ENCODE peak calls at places on chromosomes 7 and 10, in five cellular contexts. One of them, this sample, is unnamed.

GRCh38 chr10:44387853-44388251 is 3.0 kb upstream of the CXCL12 start:
- DNase-seq in gastrocnemius medialis: no peak
- DNase-seq in heart right ventricle: no peak
- DNase-seq in adrenal gland: no peak
- DNase-seq in cardiac muscle cell: no peak
- DNase-seq in this sample: no peak

GRCh38 chr7:108073305-108074070 is 56.7 kb downstream of the LAMB4 start:
- DNase-seq in cardiac muscle cell: no peak
- DNase-seq in adrenal gland: no peak
- DNase-seq in gastrocnemius medialis: no peak
- DNase-seq in heart right ventricle: no peak
- DNase-seq in this sample: no peak

GRCh38 chr10:128263891-128264688 is 137.9 kb upstream of the MKI67 start:
- DNase-seq in heart right ventricle: peak
- DNase-seq in cardiac muscle cell: peak
- DNase-seq in gastrocnemius medialis: peak
- DNase-seq in adrenal gland: peak
- DNase-seq in this sample: peak

GRCh38 chr7:45660901-45661211 is 86.7 kb downstream of the ADCY1 start:
- DNase-seq in adrenal gland: no peak
- DNase-seq in heart right ventricle: no peak
- DNase-seq in gastrocnemius medialis: no peak
- DNase-seq in cardiac muscle cell: no peak
- DNase-seq in this sample: no peak

GRCh38 chr7:102082693-102083385 is 203.8 kb upstream of the SH2B2 start:
- DNase-seq in cardiac muscle cell: peak
- DNase-seq in gastrocnemius medialis: no peak
- DNase-seq in heart right ventricle: no peak
- DNase-seq in adrenal gland: no peak
- DNase-seq in this sample: no peak

GRCh38 chr7:86013662-86014061 is 630.0 kb upstream of the GRM3 start:
- DNase-seq in cardiac muscle cell: no peak
- DNase-seq in heart right ventricle: no peak
- DNase-seq in gastrocnemius medialis: no peak
- DNase-seq in adrenal gland: no peak
- DNase-seq in this sample: no peak

GRCh38 chr10:97197030-97197500 is 11.3 kb upstream of the SLIT1 start:
- DNase-seq in gastrocnemius medialis: no peak
- DNase-seq in heart right ventricle: no peak
- DNase-seq in cardiac muscle cell: no peak
- DNase-seq in adrenal gland: no peak
- DNase-seq in this sample: peak

GRCh38 chr7:121369462-121369861 is 26.6 kb downstream of the FAM3C start:
- DNase-seq in heart right ventricle: no peak
- DNase-seq in gastrocnemius medialis: no peak
- DNase-seq in cardiac muscle cell: peak
- DNase-seq in adrenal gland: no peak
- DNase-seq in this sample: no peak

GRCh38 chr7:134452419-134452827 is 6.5 kb downstream of the AKR1B1 start:
- DNase-seq in adrenal gland: peak
- DNase-seq in heart right ventricle: peak
- DNase-seq in gastrocnemius medialis: peak
- DNase-seq in cardiac muscle cell: no peak
- DNase-seq in this sample: no peak

GRCh38 chr10:100654835-100655759 is 90.3 kb upstream of the PAX2 start:
- DNase-seq in heart right ventricle: no peak
- DNase-seq in gastrocnemius medialis: no peak
- DNase-seq in adrenal gland: no peak
- DNase-seq in cardiac muscle cell: peak
- DNase-seq in this sample: no peak

GRCh38 chr7:742791-743190 is 15.7 kb upstream of the PRKAR1B start:
- DNase-seq in gastrocnemius medialis: no peak
- DNase-seq in heart right ventricle: no peak
- DNase-seq in cardiac muscle cell: no peak
- DNase-seq in adrenal gland: no peak
- DNase-seq in this sample: no peak

GRCh38 chr7:84049034-84049433 is 145.6 kb downstream of the SEMA3A start:
- DNase-seq in heart right ventricle: no peak
- DNase-seq in cardiac muscle cell: no peak
- DNase-seq in adrenal gland: no peak
- DNase-seq in gastrocnemius medialis: no peak
- DNase-seq in this sample: no peak

GRCh38 chr10:96610817-96611216 is 24.0 kb upstream of the TM9SF3 start:
- DNase-seq in cardiac muscle cell: no peak
- DNase-seq in adrenal gland: no peak
- DNase-seq in heart right ventricle: no peak
- DNase-seq in gastrocnemius medialis: no peak
- DNase-seq in this sample: no peak

GRCh38 chr7:144529269-144529926 is 125.9 kb upstream of the NOBOX start:
- DNase-seq in adrenal gland: no peak
- DNase-seq in cardiac muscle cell: no peak
- DNase-seq in gastrocnemius medialis: no peak
- DNase-seq in heart right ventricle: no peak
- DNase-seq in this sample: no peak

GRCh38 chr7:105141068-105141467 is 127.1 kb downstream of the KMT2E start:
- DNase-seq in cardiac muscle cell: peak
- DNase-seq in adrenal gland: no peak
- DNase-seq in gastrocnemius medialis: no peak
- DNase-seq in heart right ventricle: no peak
- DNase-seq in this sample: no peak

GRCh38 chr7:149307775-149308501 is 45.9 kb downstream of the ZNF783 start:
- DNase-seq in adrenal gland: no peak
- DNase-seq in gastrocnemius medialis: no peak
- DNase-seq in heart right ventricle: no peak
- DNase-seq in cardiac muscle cell: no peak
- DNase-seq in this sample: no peak

GRCh38 chr7:25893436-25893835 is 258.6 kb upstream of the NFE2L3 start:
- DNase-seq in heart right ventricle: no peak
- DNase-seq in gastrocnemius medialis: no peak
- DNase-seq in adrenal gland: no peak
- DNase-seq in cardiac muscle cell: no peak
- DNase-seq in this sample: no peak

GRCh38 chr7:38858281-38858884 is 50.6 kb downstream of the VPS41 start:
- DNase-seq in gastrocnemius medialis: no peak
- DNase-seq in heart right ventricle: no peak
- DNase-seq in cardiac muscle cell: peak
- DNase-seq in adrenal gland: no peak
- DNase-seq in this sample: peak

GRCh38 chr10:46294641-46295230 is 7.9 kb downstream of the ANTXRL start:
- DNase-seq in cardiac muscle cell: no peak
- DNase-seq in adrenal gland: no peak
- DNase-seq in heart right ventricle: no peak
- DNase-seq in gastrocnemius medialis: no peak
- DNase-seq in this sample: no peak

GRCh38 chr7:153422291-153423189 is 629.7 kb upstream of the DPP6 start:
- DNase-seq in cardiac muscle cell: no peak
- DNase-seq in adrenal gland: no peak
- DNase-seq in gastrocnemius medialis: no peak
- DNase-seq in heart right ventricle: no peak
- DNase-seq in this sample: peak

GRCh38 chr10:46555713-46556514 is 544 bp downstream of the GPRIN2 start:
- DNase-seq in gastrocnemius medialis: peak
- DNase-seq in heart right ventricle: no peak
- DNase-seq in cardiac muscle cell: no peak
- DNase-seq in adrenal gland: peak
- DNase-seq in this sample: no peak

GRCh38 chr10:77637986-77638765 is 568 bp upstream of the KCNMA1 start:
- DNase-seq in heart right ventricle: no peak
- DNase-seq in gastrocnemius medialis: peak
- DNase-seq in cardiac muscle cell: peak
- DNase-seq in adrenal gland: no peak
- DNase-seq in this sample: no peak

GRCh38 chr10:109737626-109738025 is 185.7 kb downstream of the XPNPEP1 start:
- DNase-seq in adrenal gland: no peak
- DNase-seq in gastrocnemius medialis: no peak
- DNase-seq in heart right ventricle: no peak
- DNase-seq in cardiac muscle cell: no peak
- DNase-seq in this sample: no peak

GRCh38 chr7:151336027-151336720 is 5.4 kb upstream of the NUB1 start:
- DNase-seq in gastrocnemius medialis: no peak
- DNase-seq in cardiac muscle cell: no peak
- DNase-seq in adrenal gland: no peak
- DNase-seq in heart right ventricle: no peak
- DNase-seq in this sample: no peak

GRCh38 chr7:32158076-32158475 is 87.9 kb upstream of the PDE1C start:
- DNase-seq in gastrocnemius medialis: no peak
- DNase-seq in cardiac muscle cell: no peak
- DNase-seq in heart right ventricle: peak
- DNase-seq in adrenal gland: no peak
- DNase-seq in this sample: no peak

GRCh38 chr7:151465169-151465568 is 25.2 kb upstream of the CRYGN start:
- DNase-seq in adrenal gland: no peak
- DNase-seq in heart right ventricle: no peak
- DNase-seq in gastrocnemius medialis: no peak
- DNase-seq in cardiac muscle cell: no peak
- DNase-seq in this sample: no peak

GRCh38 chr7:33805630-33806233 is 99.6 kb upstream of the BMPER start:
- DNase-seq in cardiac muscle cell: peak
- DNase-seq in gastrocnemius medialis: no peak
- DNase-seq in adrenal gland: peak
- DNase-seq in heart right ventricle: peak
- DNase-seq in this sample: no peak

GRCh38 chr7:31192996-31193395 is 140.9 kb downstream of the ADCYAP1R1 start:
- DNase-seq in heart right ventricle: peak
- DNase-seq in adrenal gland: peak
- DNase-seq in gastrocnemius medialis: no peak
- DNase-seq in cardiac muscle cell: peak
- DNase-seq in this sample: peak

GRCh38 chr7:142440219-142441073 is 182.6 kb upstream of the PRSS58 start:
- DNase-seq in gastrocnemius medialis: no peak
- DNase-seq in adrenal gland: no peak
- DNase-seq in cardiac muscle cell: peak
- DNase-seq in heart right ventricle: no peak
- DNase-seq in this sample: no peak

GRCh38 chr10:78248651-78249464 is 215.2 kb downstream of the RPS24 start:
- DNase-seq in cardiac muscle cell: peak
- DNase-seq in heart right ventricle: no peak
- DNase-seq in gastrocnemius medialis: no peak
- DNase-seq in adrenal gland: peak
- DNase-seq in this sample: no peak

GRCh38 chr7:149886018-149886416 is 12.2 kb downstream of the ATP6V0E2 start:
- DNase-seq in cardiac muscle cell: no peak
- DNase-seq in gastrocnemius medialis: no peak
- DNase-seq in adrenal gland: no peak
- DNase-seq in heart right ventricle: no peak
- DNase-seq in this sample: no peak

GRCh38 chr7:10802526-10802925 is 171.1 kb upstream of the PHF14 start:
- DNase-seq in adrenal gland: no peak
- DNase-seq in heart right ventricle: no peak
- DNase-seq in cardiac muscle cell: peak
- DNase-seq in gastrocnemius medialis: no peak
- DNase-seq in this sample: peak

DNA sequence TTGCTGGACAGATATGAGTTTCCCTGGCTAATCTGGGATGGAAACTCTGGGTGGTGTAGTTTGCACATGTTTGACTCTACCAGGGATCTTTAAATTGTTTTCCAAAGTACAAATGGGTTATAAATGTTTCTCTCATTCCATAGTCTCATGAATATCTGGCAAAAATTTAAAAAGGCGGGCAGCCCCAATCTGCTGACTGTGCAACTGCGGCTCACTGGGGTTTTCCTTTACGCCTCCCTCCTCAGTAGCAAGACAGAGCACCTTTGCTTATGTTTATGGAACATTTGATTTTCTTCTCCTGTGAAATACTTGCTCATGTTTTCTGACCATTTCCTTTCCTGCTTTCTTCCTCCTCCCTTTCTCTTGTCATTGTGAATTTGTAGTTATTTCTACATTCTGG is 105.0 kb downstream of the ADAM12 start:
- DNase-seq in gastrocnemius medialis: no peak
- DNase-seq in cardiac muscle cell: no peak
- DNase-seq in heart right ventricle: no peak
- DNase-seq in adrenal gland: no peak
- DNase-seq in this sample: no peak
- H3K4me3 ChIP-seq in gastrocnemius medialis: no peak
- H3K4me3 ChIP-seq in cardiac muscle cell: no peak
- H3K4me3 ChIP-seq in heart right ventricle: no peak
- H3K4me3 ChIP-seq in adrenal gland: no peak
- H3K4me3 ChIP-seq in this sample: no peak

DNA sequence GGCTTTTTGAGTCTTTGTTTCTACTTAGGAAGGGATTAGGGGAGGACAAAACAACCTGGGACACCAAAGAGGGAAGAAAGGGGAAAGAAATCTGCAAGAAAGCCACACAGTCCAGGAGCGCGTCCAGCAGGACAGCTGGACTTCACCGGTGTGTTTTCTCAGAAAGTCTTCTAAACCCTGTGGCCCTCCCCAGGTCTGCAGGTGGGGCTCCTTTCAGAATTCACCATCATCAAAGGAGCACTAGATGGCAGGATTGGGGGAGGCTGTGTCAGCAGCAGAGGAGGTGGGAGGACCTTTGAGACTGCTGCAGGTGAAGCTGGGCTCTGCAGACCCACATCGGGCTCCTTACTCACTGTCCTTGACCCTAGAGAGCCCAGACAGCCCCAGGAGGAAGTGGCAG is 13.9 kb upstream of the DRGX start:
- DNase-seq in heart right ventricle: no peak
- DNase-seq in gastrocnemius medialis: no peak
- DNase-seq in cardiac muscle cell: no peak
- DNase-seq in adrenal gland: no peak
- DNase-seq in this sample: no peak
- TF ChIP-seq CTCF in heart right ventricle: no peak
- TF ChIP-seq CTCF in gastrocnemius medialis: no peak
- TF ChIP-seq CTCF in cardiac muscle cell: no peak
- TF ChIP-seq CTCF in adrenal gland: no peak
- TF ChIP-seq CTCF in this sample: peak

GRCh38 chr10:119663866-119664698 is 12.9 kb downstream of the BAG3 start:
- DNase-seq in heart right ventricle: no peak
- DNase-seq in cardiac muscle cell: no peak
- DNase-seq in adrenal gland: no peak
- DNase-seq in gastrocnemius medialis: no peak
- DNase-seq in this sample: no peak
- H3K4me3 ChIP-seq in heart right ventricle: no peak
- H3K4me3 ChIP-seq in cardiac muscle cell: no peak
- H3K4me3 ChIP-seq in adrenal gland: no peak
- H3K4me3 ChIP-seq in gastrocnemius medialis: peak
- H3K4me3 ChIP-seq in this sample: no peak

GRCh38 chr10:56605043-56605442 is 244.0 kb upstream of the ZWINT start:
- DNase-seq in cardiac muscle cell: no peak
- DNase-seq in gastrocnemius medialis: no peak
- DNase-seq in adrenal gland: no peak
- DNase-seq in heart right ventricle: no peak
- DNase-seq in this sample: no peak

GRCh38 chr10:56604624-56605023 is 243.6 kb upstream of the ZWINT start:
- DNase-seq in cardiac muscle cell: no peak
- DNase-seq in heart right ventricle: no peak
- DNase-seq in gastrocnemius medialis: no peak
- DNase-seq in adrenal gland: no peak
- DNase-seq in this sample: no peak

DNA sequence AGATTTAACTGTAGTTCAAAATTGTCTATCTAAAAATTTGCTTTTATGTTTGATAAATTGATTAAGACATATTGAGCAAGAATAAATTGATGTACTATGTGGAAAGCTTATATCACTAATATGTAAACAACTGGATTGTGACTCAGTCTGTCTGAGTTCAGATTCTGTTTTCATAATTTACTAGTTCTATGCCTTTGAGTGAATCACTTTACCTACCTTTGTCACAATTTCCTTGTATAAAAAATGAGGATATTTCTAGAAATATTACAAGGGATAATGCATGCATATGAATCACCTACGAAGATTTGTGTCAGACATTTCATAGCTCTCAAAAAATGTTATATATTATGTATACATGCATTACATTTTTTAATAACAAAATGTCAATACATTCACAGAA is 245.1 kb upstream of the ZWINT start:
- DNase-seq in gastrocnemius medialis: no peak
- DNase-seq in cardiac muscle cell: no peak
- DNase-seq in heart right ventricle: no peak
- DNase-seq in adrenal gland: no peak
- DNase-seq in this sample: no peak
- TF ChIP-seq CTCF in gastrocnemius medialis: no peak
- TF ChIP-seq CTCF in cardiac muscle cell: no peak
- TF ChIP-seq CTCF in heart right ventricle: no peak
- TF ChIP-seq CTCF in adrenal gland: no peak
- TF ChIP-seq CTCF in this sample: no peak